ENCODE peak calls at places on chromosomes 12 and 14, in nine cellular contexts. D is stimulated activated CD8-positive, alpha-beta memory T cell treated with anti-CD3 and anti-CD28 coated beads, Interleukin-15, amount 100 ng/mL, for 24 hours; I is CD8-positive, alpha-beta T cell; A is smooth muscle cell of the brain vasculature; O is A172; W is HT-29; Y is transverse colon; E is CD8-positive, alpha-beta memory T cell; F is GM12865. C is an unnamed sample.
A peak's percentile ranks its signal among the peaks of the same experiment; 100 is the strongest.

GRCh38 chr14:77044776-77045569 is 16.5 kb upstream of the IRF2BPL start:
- DNase-seq in D (no peak), I (no peak), A (no peak), O (no peak), W (no peak), Y (peak; percentile 62), E (no peak), F (no peak), C (no peak)

GRCh38 chr14:103123634-103124500 is 606 bp downstream of the TNFAIP2 start:
- DNase-seq in D (no peak), I (no peak), A (no peak), O (no peak), W (no peak), Y (no peak), E (no peak), F (no peak), C (no peak)

GRCh38 chr12:68805592-68806120 is 2.3 kb upstream of the MDM2 start:
- DNase-seq in D (no peak), I (no peak), A (no peak), O (no peak), W (no peak), Y (no peak), E (no peak), F (no peak), C (no peak)

GRCh38 chr12:124321040-124321481 is 26.2 kb downstream of the RFLNA start:
- DNase-seq in D (peak; percentile 45), I (peak; percentile 59), A (peak; percentile 13), O (peak; percentile 32), W (peak; percentile 62), Y (peak; percentile 75), E (peak; percentile 18), F (peak; percentile 61), C (peak; percentile 82)

GRCh38 chr14:24394275-24394674 is 4.5 kb upstream of the NYNRIN start:
- DNase-seq in D (no peak), I (no peak), A (no peak), O (no peak), W (no peak), Y (no peak), E (no peak), F (no peak), C (no peak)

GRCh38 chr14:65348137-65348536 is 64.4 kb upstream of the FUT8 start:
- DNase-seq in D (no peak), I (no peak), A (no peak), O (no peak), W (no peak), Y (peak; percentile 34), E (no peak), F (peak; percentile 40), C (no peak)

GRCh38 chr14:90981658-90982057 is 78.8 kb downstream of the RPS6KA5 start:
- DNase-seq in D (no peak), I (no peak), A (no peak), O (no peak), W (peak; percentile 6), Y (no peak), E (no peak), F (no peak), C (no peak)

GRCh38 chr12:40351976-40352375 is 127.2 kb downstream of the LRRK2 start:
- DNase-seq in D (no peak), I (no peak), A (no peak), O (no peak), W (no peak), Y (no peak), E (no peak), F (no peak), C (no peak)

GRCh38 chr12:52444647-52445595 is 7.0 kb downstream of the KRT6B start:
- DNase-seq in D (no peak), I (no peak), A (no peak), O (no peak), W (peak; percentile 8), Y (no peak), E (no peak), F (no peak), C (no peak)

GRCh38 chr14:64698899-64699298 is 5.3 kb upstream of the PLEKHG3 start:
- DNase-seq in D (no peak), I (no peak), A (no peak), O (no peak), W (peak; percentile 51), Y (peak; percentile 80), E (no peak), F (no peak), C (no peak)

GRCh38 chr12:49633703-49634311 is 10.4 kb downstream of the PRPF40B start:
- DNase-seq in D (no peak), I (no peak), A (no peak), O (no peak), W (no peak), Y (no peak), E (no peak), F (no peak), C (no peak)

GRCh38 chr12:111174283-111175108 is 194.4 kb downstream of the PHETA1 start:
- DNase-seq in D (no peak), I (no peak), A (no peak), O (no peak), W (peak; percentile 13), Y (no peak), E (no peak), F (no peak), C (no peak)

GRCh38 chr14:61695695-61696527 is 598 bp downstream of the HIF1A start:
- DNase-seq in D (peak; percentile 25), I (peak; percentile 43), A (no peak), O (peak; percentile 32), W (peak; percentile 46), Y (peak; percentile 58), E (peak; percentile 49), F (peak; percentile 63), C (peak; percentile 76)

GRCh38 chr12:1855241-1855640 is 34.9 kb downstream of the LRTM2 start:
- DNase-seq in D (no peak), I (no peak), A (no peak), O (no peak), W (no peak), Y (no peak), E (no peak), F (no peak), C (no peak)